ENCODE peak calls at places on chromosome 12, in four cellular contexts. One of them, this sample, is unnamed.

GRCh38 chr12:27999521-27999920 is 27.0 kb upstream of the PTHLH start:
- DNase-seq in AG09309: peak
- DNase-seq in NCI-H1092 treated with DMSO at 0.1 percent for 48 hours: no peak
- DNase-seq in stromal cell of bone marrow: peak
- DNase-seq in this sample: no peak

GRCh38 chr12:132972374-132972773 is 13.8 kb upstream of the ZNF26 start:
- DNase-seq in AG09309: no peak
- DNase-seq in stromal cell of bone marrow: no peak
- DNase-seq in NCI-H1092 treated with DMSO at 0.1 percent for 48 hours: no peak
- DNase-seq in this sample: no peak

GRCh38 chr12:104569348-104570173 is 112.8 kb downstream of the CHST11 start:
- DNase-seq in stromal cell of bone marrow: no peak
- DNase-seq in NCI-H1092 treated with DMSO at 0.1 percent for 48 hours: no peak
- DNase-seq in AG09309: no peak
- DNase-seq in this sample: no peak

GRCh38 chr12:13435535-13435934 is 239.0 kb downstream of the EMP1 start:
- DNase-seq in stromal cell of bone marrow: no peak
- DNase-seq in AG09309: no peak
- DNase-seq in NCI-H1092 treated with DMSO at 0.1 percent for 48 hours: no peak
- DNase-seq in this sample: no peak

GRCh38 chr12:124388679-124389536 is 94.0 kb downstream of the RFLNA start:
- DNase-seq in AG09309: no peak
- DNase-seq in stromal cell of bone marrow: peak
- DNase-seq in NCI-H1092 treated with DMSO at 0.1 percent for 48 hours: peak
- DNase-seq in this sample: peak

GRCh38 chr12:71303199-71303598 is 136.4 kb upstream of the LGR5 start:
- DNase-seq in stromal cell of bone marrow: no peak
- DNase-seq in NCI-H1092 treated with DMSO at 0.1 percent for 48 hours: no peak
- DNase-seq in AG09309: no peak
- DNase-seq in this sample: no peak

GRCh38 chr12:122738561-122738960 is 7.9 kb upstream of the HCAR1 start:
- DNase-seq in NCI-H1092 treated with DMSO at 0.1 percent for 48 hours: no peak
- DNase-seq in AG09309: no peak
- DNase-seq in stromal cell of bone marrow: no peak
- DNase-seq in this sample: no peak

GRCh38 chr12:57735952-57736742 is 2.4 kb downstream of the AGAP2 start:
- DNase-seq in stromal cell of bone marrow: no peak
- DNase-seq in NCI-H1092 treated with DMSO at 0.1 percent for 48 hours: peak
- DNase-seq in AG09309: no peak
- DNase-seq in this sample: no peak

GRCh38 chr12:49346659-49347306 is at the start of gene DNAJC22:
- DNase-seq in stromal cell of bone marrow: no peak
- DNase-seq in NCI-H1092 treated with DMSO at 0.1 percent for 48 hours: peak
- DNase-seq in AG09309: no peak
- DNase-seq in this sample: no peak

GRCh38 chr12:13167226-13167625 is 29.3 kb upstream of the EMP1 start:
- DNase-seq in AG09309: no peak
- DNase-seq in NCI-H1092 treated with DMSO at 0.1 percent for 48 hours: no peak
- DNase-seq in stromal cell of bone marrow: no peak
- DNase-seq in this sample: no peak

GRCh38 chr12:1869145-1869544 is 48.8 kb downstream of the LRTM2 start:
- DNase-seq in stromal cell of bone marrow: no peak
- DNase-seq in NCI-H1092 treated with DMSO at 0.1 percent for 48 hours: no peak
- DNase-seq in AG09309: no peak
- DNase-seq in this sample: no peak

GRCh38 chr12:78096909-78097597 is 266.4 kb downstream of the NAV3 start:
- DNase-seq in stromal cell of bone marrow: peak
- DNase-seq in AG09309: no peak
- DNase-seq in NCI-H1092 treated with DMSO at 0.1 percent for 48 hours: peak
- DNase-seq in this sample: no peak

GRCh38 chr12:15532364-15532977 is 210.2 kb downstream of the PTPRO start:
- DNase-seq in stromal cell of bone marrow: peak
- DNase-seq in AG09309: peak
- DNase-seq in NCI-H1092 treated with DMSO at 0.1 percent for 48 hours: no peak
- DNase-seq in this sample: no peak

GRCh38 chr12:34033628-34034296 is 11.5 kb downstream of the ALG10 start:
- DNase-seq in stromal cell of bone marrow: peak
- DNase-seq in AG09309: no peak
- DNase-seq in NCI-H1092 treated with DMSO at 0.1 percent for 48 hours: peak
- DNase-seq in this sample: peak

GRCh38 chr12:124613151-124613585 is 45.8 kb upstream of the NCOR2 start:
- DNase-seq in stromal cell of bone marrow: peak
- DNase-seq in NCI-H1092 treated with DMSO at 0.1 percent for 48 hours: no peak
- DNase-seq in AG09309: no peak
- DNase-seq in this sample: no peak

GRCh38 chr12:106248849-106249371 is 1.1 kb upstream of the CKAP4 start:
- DNase-seq in AG09309: no peak
- DNase-seq in stromal cell of bone marrow: no peak
- DNase-seq in NCI-H1092 treated with DMSO at 0.1 percent for 48 hours: no peak
- DNase-seq in this sample: peak

GRCh38 chr12:108400900-108401480 is 61.9 kb upstream of the CMKLR1 start:
- DNase-seq in NCI-H1092 treated with DMSO at 0.1 percent for 48 hours: no peak
- DNase-seq in AG09309: no peak
- DNase-seq in stromal cell of bone marrow: no peak
- DNase-seq in this sample: no peak

GRCh38 chr12:32821293-32822089 is 65.8 kb upstream of the YARS2 start:
- DNase-seq in stromal cell of bone marrow: no peak
- DNase-seq in AG09309: no peak
- DNase-seq in NCI-H1092 treated with DMSO at 0.1 percent for 48 hours: no peak
- DNase-seq in this sample: no peak

GRCh38 chr12:124566181-124567034 is 1.0 kb downstream of the NCOR2 start:
- DNase-seq in stromal cell of bone marrow: no peak
- DNase-seq in AG09309: no peak
- DNase-seq in NCI-H1092 treated with DMSO at 0.1 percent for 48 hours: peak
- DNase-seq in this sample: peak

GRCh38 chr12:14283489-14284144 is 81.9 kb upstream of the ATF7IP start:
- DNase-seq in stromal cell of bone marrow: no peak
- DNase-seq in NCI-H1092 treated with DMSO at 0.1 percent for 48 hours: peak
- DNase-seq in AG09309: no peak
- DNase-seq in this sample: no peak

GRCh38 chr12:57460457-57461325 is 1.1 kb downstream of the GLI1 start:
- DNase-seq in NCI-H1092 treated with DMSO at 0.1 percent for 48 hours: no peak
- DNase-seq in stromal cell of bone marrow: no peak
- DNase-seq in AG09309: no peak
- DNase-seq in this sample: no peak

GRCh38 chr12:128829870-128830504 is 6.2 kb upstream of the SLC15A4 start:
- DNase-seq in NCI-H1092 treated with DMSO at 0.1 percent for 48 hours: no peak
- DNase-seq in stromal cell of bone marrow: no peak
- DNase-seq in AG09309: no peak
- DNase-seq in this sample: no peak

GRCh38 chr12:52436000-52436827 is 2.0 kb upstream of the KRT75 start:
- DNase-seq in stromal cell of bone marrow: no peak
- DNase-seq in AG09309: no peak
- DNase-seq in NCI-H1092 treated with DMSO at 0.1 percent for 48 hours: no peak
- DNase-seq in this sample: no peak

GRCh38 chr12:14138495-14138894 is 157.1 kb upstream of the GRIN2B start:
- DNase-seq in stromal cell of bone marrow: no peak
- DNase-seq in AG09309: no peak
- DNase-seq in NCI-H1092 treated with DMSO at 0.1 percent for 48 hours: no peak
- DNase-seq in this sample: no peak

GRCh38 chr12:67889935-67890334 is 99.3 kb upstream of the IFNG-AS1 start:
- DNase-seq in NCI-H1092 treated with DMSO at 0.1 percent for 48 hours: no peak
- DNase-seq in AG09309: no peak
- DNase-seq in stromal cell of bone marrow: no peak
- DNase-seq in this sample: no peak

GRCh38 chr12:17079251-17079909 is 473.4 kb upstream of the LMO3 start:
- DNase-seq in AG09309: no peak
- DNase-seq in NCI-H1092 treated with DMSO at 0.1 percent for 48 hours: no peak
- DNase-seq in stromal cell of bone marrow: no peak
- DNase-seq in this sample: no peak

GRCh38 chr12:54719691-54720090 is 71.5 kb upstream of the DCD start:
- DNase-seq in NCI-H1092 treated with DMSO at 0.1 percent for 48 hours: no peak
- DNase-seq in AG09309: no peak
- DNase-seq in stromal cell of bone marrow: no peak
- DNase-seq in this sample: no peak

GRCh38 chr12:83802011-83802410 is 1110.6 kb downstream of the SLC6A15 start:
- DNase-seq in AG09309: no peak
- DNase-seq in NCI-H1092 treated with DMSO at 0.1 percent for 48 hours: no peak
- DNase-seq in stromal cell of bone marrow: no peak
- DNase-seq in this sample: no peak

GRCh38 chr12:87020071-87020470 is 763.9 kb upstream of the MGAT4C start:
- DNase-seq in AG09309: no peak
- DNase-seq in NCI-H1092 treated with DMSO at 0.1 percent for 48 hours: no peak
- DNase-seq in stromal cell of bone marrow: peak
- DNase-seq in this sample: no peak

GRCh38 chr12:122423258-122424165 is 1.0 kb upstream of the CLIP1 start:
- DNase-seq in AG09309: no peak
- DNase-seq in stromal cell of bone marrow: no peak
- DNase-seq in NCI-H1092 treated with DMSO at 0.1 percent for 48 hours: peak
- DNase-seq in this sample: no peak

GRCh38 chr12:54891717-54892478 is 37.6 kb downstream of the MUCL1 start:
- DNase-seq in AG09309: no peak
- DNase-seq in NCI-H1092 treated with DMSO at 0.1 percent for 48 hours: peak
- DNase-seq in stromal cell of bone marrow: peak
- DNase-seq in this sample: no peak

GRCh38 chr12:28065889-28066630 is 93.5 kb upstream of the PTHLH start:
- DNase-seq in AG09309: no peak
- DNase-seq in NCI-H1092 treated with DMSO at 0.1 percent for 48 hours: no peak
- DNase-seq in stromal cell of bone marrow: no peak
- DNase-seq in this sample: no peak

GRCh38 chr12:46483572-46484395 is 111.2 kb upstream of the SLC38A2 start:
- DNase-seq in stromal cell of bone marrow: peak
- DNase-seq in AG09309: peak
- DNase-seq in NCI-H1092 treated with DMSO at 0.1 percent for 48 hours: no peak
- DNase-seq in this sample: no peak

GRCh38 chr12:27236498-27236897 is 7.6 kb upstream of the STK38L start:
- DNase-seq in NCI-H1092 treated with DMSO at 0.1 percent for 48 hours: no peak
- DNase-seq in stromal cell of bone marrow: no peak
- DNase-seq in AG09309: no peak
- DNase-seq in this sample: no peak

GRCh38 chr12:1811948-1812291 is 8.4 kb upstream of the LRTM2 start:
- DNase-seq in stromal cell of bone marrow: no peak
- DNase-seq in NCI-H1092 treated with DMSO at 0.1 percent for 48 hours: no peak
- DNase-seq in AG09309: no peak
- DNase-seq in this sample: no peak

GRCh38 chr12:68176252-68176651 is 16.7 kb upstream of the IFNG start:
- DNase-seq in NCI-H1092 treated with DMSO at 0.1 percent for 48 hours: no peak
- DNase-seq in stromal cell of bone marrow: no peak
- DNase-seq in AG09309: no peak
- DNase-seq in this sample: no peak

This sample was measured in amniotic stem cell.